ENCODE peak calls at places on chromosomes 16 and 17, in seven cellular contexts. One of them, this sample, is unnamed.

GRCh38 chr16:5502467-5502869 is 404.9 kb upstream of the EEF2KMT start:
- DNase-seq in A549: peak; percentile 11
- DNase-seq in activated gamma-delta T cell treated with anti-CD3 and anti-CD28 coated beads, Interleukin-2, amount 50 U/mL, for 16 hours: no peak
- DNase-seq in GM23338: peak; percentile 76
- DNase-seq in Kasumi-1: no peak
- DNase-seq in activated CD4-positive, alpha-beta T cell treated with anti-CD3 and anti-CD28 coated beads, Interleukin-2, amount 50 U/mL, for 1 hour: no peak
- DNase-seq in naive thymus-derived CD8-positive, alpha-beta T cell: no peak
- DNase-seq in this sample: no peak

GRCh38 chr16:69501956-69502457 is 63.8 kb upstream of the NFAT5 start:
- DNase-seq in naive thymus-derived CD8-positive, alpha-beta T cell: no peak
- DNase-seq in activated gamma-delta T cell treated with anti-CD3 and anti-CD28 coated beads, Interleukin-2, amount 50 U/mL, for 16 hours: no peak
- DNase-seq in activated CD4-positive, alpha-beta T cell treated with anti-CD3 and anti-CD28 coated beads, Interleukin-2, amount 50 U/mL, for 1 hour: no peak
- DNase-seq in GM23338: no peak
- DNase-seq in Kasumi-1: no peak
- DNase-seq in A549: no peak
- DNase-seq in this sample: no peak

GRCh38 chr16:75195811-75196790 is 10.9 kb downstream of the CTRB2 start:
- DNase-seq in activated gamma-delta T cell treated with anti-CD3 and anti-CD28 coated beads, Interleukin-2, amount 50 U/mL, for 16 hours: no peak
- DNase-seq in Kasumi-1: no peak
- DNase-seq in naive thymus-derived CD8-positive, alpha-beta T cell: no peak
- DNase-seq in activated CD4-positive, alpha-beta T cell treated with anti-CD3 and anti-CD28 coated beads, Interleukin-2, amount 50 U/mL, for 1 hour: no peak
- DNase-seq in GM23338: no peak
- DNase-seq in A549: no peak
- DNase-seq in this sample: no peak

GRCh38 chr16:89860747-89861304 is 12.6 kb upstream of the TCF25 start:
- DNase-seq in Kasumi-1: peak; percentile 50
- DNase-seq in naive thymus-derived CD8-positive, alpha-beta T cell: peak; percentile 75
- DNase-seq in GM23338: peak; percentile 88
- DNase-seq in activated CD4-positive, alpha-beta T cell treated with anti-CD3 and anti-CD28 coated beads, Interleukin-2, amount 50 U/mL, for 1 hour: peak; percentile 74
- DNase-seq in activated gamma-delta T cell treated with anti-CD3 and anti-CD28 coated beads, Interleukin-2, amount 50 U/mL, for 16 hours: peak; percentile 58
- DNase-seq in A549: peak; percentile 91
- DNase-seq in this sample: peak; percentile 75

GRCh38 chr16:58034786-58035185 is 9.2 kb downstream of the MMP15 start:
- DNase-seq in activated CD4-positive, alpha-beta T cell treated with anti-CD3 and anti-CD28 coated beads, Interleukin-2, amount 50 U/mL, for 1 hour: no peak
- DNase-seq in activated gamma-delta T cell treated with anti-CD3 and anti-CD28 coated beads, Interleukin-2, amount 50 U/mL, for 16 hours: no peak
- DNase-seq in naive thymus-derived CD8-positive, alpha-beta T cell: no peak
- DNase-seq in A549: no peak
- DNase-seq in GM23338: no peak
- DNase-seq in Kasumi-1: no peak
- DNase-seq in this sample: no peak

GRCh38 chr17:69122065-69122464 is 19.6 kb downstream of the ABCA6 start:
- DNase-seq in GM23338: no peak
- DNase-seq in activated gamma-delta T cell treated with anti-CD3 and anti-CD28 coated beads, Interleukin-2, amount 50 U/mL, for 16 hours: no peak
- DNase-seq in A549: no peak
- DNase-seq in activated CD4-positive, alpha-beta T cell treated with anti-CD3 and anti-CD28 coated beads, Interleukin-2, amount 50 U/mL, for 1 hour: no peak
- DNase-seq in Kasumi-1: no peak
- DNase-seq in naive thymus-derived CD8-positive, alpha-beta T cell: no peak
- DNase-seq in this sample: no peak

GRCh38 chr17:64457156-64457555 is 8.2 kb downstream of the MILR1 start:
- DNase-seq in activated gamma-delta T cell treated with anti-CD3 and anti-CD28 coated beads, Interleukin-2, amount 50 U/mL, for 16 hours: no peak
- DNase-seq in Kasumi-1: no peak
- DNase-seq in GM23338: no peak
- DNase-seq in A549: no peak
- DNase-seq in activated CD4-positive, alpha-beta T cell treated with anti-CD3 and anti-CD28 coated beads, Interleukin-2, amount 50 U/mL, for 1 hour: no peak
- DNase-seq in naive thymus-derived CD8-positive, alpha-beta T cell: no peak
- DNase-seq in this sample: no peak

GRCh38 chr17:57166803-57167202 is 81.8 kb downstream of the AKAP1 start:
- DNase-seq in activated gamma-delta T cell treated with anti-CD3 and anti-CD28 coated beads, Interleukin-2, amount 50 U/mL, for 16 hours: no peak
- DNase-seq in naive thymus-derived CD8-positive, alpha-beta T cell: no peak
- DNase-seq in A549: no peak
- DNase-seq in GM23338: peak; percentile 62
- DNase-seq in activated CD4-positive, alpha-beta T cell treated with anti-CD3 and anti-CD28 coated beads, Interleukin-2, amount 50 U/mL, for 1 hour: no peak
- DNase-seq in Kasumi-1: no peak
- DNase-seq in this sample: no peak

GRCh38 chr17:6366144-6366755 is 68.7 kb downstream of the AIPL1 start:
- DNase-seq in activated gamma-delta T cell treated with anti-CD3 and anti-CD28 coated beads, Interleukin-2, amount 50 U/mL, for 16 hours: no peak
- DNase-seq in Kasumi-1: no peak
- DNase-seq in GM23338: no peak
- DNase-seq in activated CD4-positive, alpha-beta T cell treated with anti-CD3 and anti-CD28 coated beads, Interleukin-2, amount 50 U/mL, for 1 hour: no peak
- DNase-seq in A549: no peak
- DNase-seq in naive thymus-derived CD8-positive, alpha-beta T cell: no peak
- DNase-seq in this sample: no peak

GRCh38 chr16:88534731-88535141 is 35.5 kb upstream of the ZC3H18 start:
- DNase-seq in activated CD4-positive, alpha-beta T cell treated with anti-CD3 and anti-CD28 coated beads, Interleukin-2, amount 50 U/mL, for 1 hour: peak; percentile 24
- DNase-seq in A549: peak; percentile 71
- DNase-seq in activated gamma-delta T cell treated with anti-CD3 and anti-CD28 coated beads, Interleukin-2, amount 50 U/mL, for 16 hours: no peak
- DNase-seq in GM23338: peak; percentile 65
- DNase-seq in naive thymus-derived CD8-positive, alpha-beta T cell: peak; percentile 19
- DNase-seq in Kasumi-1: no peak
- DNase-seq in this sample: peak; percentile 30

GRCh38 chr16:87350681-87351319 is 32.8 kb downstream of the FBXO31 start:
- DNase-seq in naive thymus-derived CD8-positive, alpha-beta T cell: no peak
- DNase-seq in Kasumi-1: no peak
- DNase-seq in activated gamma-delta T cell treated with anti-CD3 and anti-CD28 coated beads, Interleukin-2, amount 50 U/mL, for 16 hours: no peak
- DNase-seq in A549: no peak
- DNase-seq in activated CD4-positive, alpha-beta T cell treated with anti-CD3 and anti-CD28 coated beads, Interleukin-2, amount 50 U/mL, for 1 hour: no peak
- DNase-seq in GM23338: no peak
- DNase-seq in this sample: no peak

GRCh38 chr17:82795615-82796014 is 43.8 kb downstream of the TBCD start:
- DNase-seq in A549: no peak
- DNase-seq in Kasumi-1: no peak
- DNase-seq in activated gamma-delta T cell treated with anti-CD3 and anti-CD28 coated beads, Interleukin-2, amount 50 U/mL, for 16 hours: no peak
- DNase-seq in GM23338: no peak
- DNase-seq in naive thymus-derived CD8-positive, alpha-beta T cell: no peak
- DNase-seq in activated CD4-positive, alpha-beta T cell treated with anti-CD3 and anti-CD28 coated beads, Interleukin-2, amount 50 U/mL, for 1 hour: no peak
- DNase-seq in this sample: no peak

GRCh38 chr16:31702796-31703195 is 170.8 kb upstream of the ZNF267 start:
- DNase-seq in activated gamma-delta T cell treated with anti-CD3 and anti-CD28 coated beads, Interleukin-2, amount 50 U/mL, for 16 hours: no peak
- DNase-seq in activated CD4-positive, alpha-beta T cell treated with anti-CD3 and anti-CD28 coated beads, Interleukin-2, amount 50 U/mL, for 1 hour: no peak
- DNase-seq in naive thymus-derived CD8-positive, alpha-beta T cell: no peak
- DNase-seq in Kasumi-1: no peak
- DNase-seq in A549: no peak
- DNase-seq in GM23338: no peak
- DNase-seq in this sample: no peak

GRCh38 chr16:89290887-89291286 is 73.4 kb downstream of the ZNF778 start:
- DNase-seq in GM23338: peak; percentile 98
- DNase-seq in activated gamma-delta T cell treated with anti-CD3 and anti-CD28 coated beads, Interleukin-2, amount 50 U/mL, for 16 hours: no peak
- DNase-seq in naive thymus-derived CD8-positive, alpha-beta T cell: no peak
- DNase-seq in A549: no peak
- DNase-seq in activated CD4-positive, alpha-beta T cell treated with anti-CD3 and anti-CD28 coated beads, Interleukin-2, amount 50 U/mL, for 1 hour: no peak
- DNase-seq in Kasumi-1: no peak
- DNase-seq in this sample: no peak

GRCh38 chr16:28538733-28539596 is at the start of gene NUPR1:
- DNase-seq in GM23338: no peak
- DNase-seq in activated CD4-positive, alpha-beta T cell treated with anti-CD3 and anti-CD28 coated beads, Interleukin-2, amount 50 U/mL, for 1 hour: no peak
- DNase-seq in A549: peak; percentile 63
- DNase-seq in Kasumi-1: no peak
- DNase-seq in activated gamma-delta T cell treated with anti-CD3 and anti-CD28 coated beads, Interleukin-2, amount 50 U/mL, for 16 hours: no peak
- DNase-seq in naive thymus-derived CD8-positive, alpha-beta T cell: no peak
- DNase-seq in this sample: no peak

GRCh38 chr17:51818777-51819176 is 339.7 kb downstream of the CA10 start:
- DNase-seq in activated CD4-positive, alpha-beta T cell treated with anti-CD3 and anti-CD28 coated beads, Interleukin-2, amount 50 U/mL, for 1 hour: no peak
- DNase-seq in Kasumi-1: no peak
- DNase-seq in GM23338: no peak
- DNase-seq in activated gamma-delta T cell treated with anti-CD3 and anti-CD28 coated beads, Interleukin-2, amount 50 U/mL, for 16 hours: no peak
- DNase-seq in A549: no peak
- DNase-seq in naive thymus-derived CD8-positive, alpha-beta T cell: no peak
- DNase-seq in this sample: no peak

GRCh38 chr16:19733551-19733950 is 15.5 kb downstream of the IQCK start:
- DNase-seq in Kasumi-1: no peak
- DNase-seq in activated CD4-positive, alpha-beta T cell treated with anti-CD3 and anti-CD28 coated beads, Interleukin-2, amount 50 U/mL, for 1 hour: no peak
- DNase-seq in A549: no peak
- DNase-seq in GM23338: no peak
- DNase-seq in activated gamma-delta T cell treated with anti-CD3 and anti-CD28 coated beads, Interleukin-2, amount 50 U/mL, for 16 hours: no peak
- DNase-seq in naive thymus-derived CD8-positive, alpha-beta T cell: no peak
- DNase-seq in this sample: no peak

GRCh38 chr16:17571499-17572093 is 100.8 kb upstream of the XYLT1 start:
- DNase-seq in activated gamma-delta T cell treated with anti-CD3 and anti-CD28 coated beads, Interleukin-2, amount 50 U/mL, for 16 hours: no peak
- DNase-seq in activated CD4-positive, alpha-beta T cell treated with anti-CD3 and anti-CD28 coated beads, Interleukin-2, amount 50 U/mL, for 1 hour: no peak
- DNase-seq in GM23338: no peak
- DNase-seq in A549: no peak
- DNase-seq in Kasumi-1: no peak
- DNase-seq in naive thymus-derived CD8-positive, alpha-beta T cell: no peak
- DNase-seq in this sample: no peak

GRCh38 chr17:7927596-7927995 is 2.1 kb downstream of the KCNAB3 start:
- DNase-seq in naive thymus-derived CD8-positive, alpha-beta T cell: no peak
- DNase-seq in A549: no peak
- DNase-seq in GM23338: no peak
- DNase-seq in activated CD4-positive, alpha-beta T cell treated with anti-CD3 and anti-CD28 coated beads, Interleukin-2, amount 50 U/mL, for 1 hour: no peak
- DNase-seq in Kasumi-1: no peak
- DNase-seq in activated gamma-delta T cell treated with anti-CD3 and anti-CD28 coated beads, Interleukin-2, amount 50 U/mL, for 16 hours: no peak
- DNase-seq in this sample: no peak

GRCh38 chr16:85413713-85414663 is 199.1 kb upstream of the GSE1 start:
- DNase-seq in naive thymus-derived CD8-positive, alpha-beta T cell: no peak
- DNase-seq in A549: no peak
- DNase-seq in Kasumi-1: no peak
- DNase-seq in activated CD4-positive, alpha-beta T cell treated with anti-CD3 and anti-CD28 coated beads, Interleukin-2, amount 50 U/mL, for 1 hour: no peak
- DNase-seq in GM23338: no peak
- DNase-seq in activated gamma-delta T cell treated with anti-CD3 and anti-CD28 coated beads, Interleukin-2, amount 50 U/mL, for 16 hours: no peak
- DNase-seq in this sample: no peak

This sample was measured in immature natural killer cell.